ENCODE peak calls at places on chromosomes 4 and X, in six cellular contexts. One of them, this sample, is unnamed. For H3K9me3 and H3K27me3, the result is how much of the 10 kb centered on the place peaks cover.

GRCh38 chr4:56953680-56954520 is 23.5 kb downstream of the NOA1 start:
- DNase-seq in left ventricle myocardium inferior: no peak
- DNase-seq in WERI-Rb-1: no peak
- DNase-seq in CD8-positive, alpha-beta T cell: no peak
- DNase-seq in cardiac muscle cell: no peak
- DNase-seq in right atrium auricular region: no peak
- DNase-seq in this sample: no peak

GRCh38 chrX:140091276-140091886 is 126.1 kb upstream of the CXorf66 start:
- DNase-seq in left ventricle myocardium inferior: peak
- DNase-seq in WERI-Rb-1: no peak
- DNase-seq in CD8-positive, alpha-beta T cell: no peak
- DNase-seq in cardiac muscle cell: peak
- DNase-seq in right atrium auricular region: no peak
- DNase-seq in this sample: peak

GRCh38 chrX:40734956-40735317 is 405 bp downstream of the MED14 start:
- DNase-seq in left ventricle myocardium inferior: no peak
- DNase-seq in WERI-Rb-1: peak
- DNase-seq in CD8-positive, alpha-beta T cell: peak
- DNase-seq in cardiac muscle cell: no peak
- DNase-seq in right atrium auricular region: no peak
- DNase-seq in this sample: no peak

GRCh38 chr4:158996669-158997074 is 106.2 kb upstream of the RAPGEF2 start:
- DNase-seq in left ventricle myocardium inferior: no peak
- DNase-seq in WERI-Rb-1: no peak
- DNase-seq in CD8-positive, alpha-beta T cell: no peak
- DNase-seq in cardiac muscle cell: peak
- DNase-seq in right atrium auricular region: no peak
- DNase-seq in this sample: no peak

GRCh38 chr4:109553130-109553529 is 6.9 kb upstream of the MCUB start:
- DNase-seq in left ventricle myocardium inferior: no peak
- DNase-seq in WERI-Rb-1: no peak
- DNase-seq in CD8-positive, alpha-beta T cell: no peak
- DNase-seq in cardiac muscle cell: no peak
- DNase-seq in right atrium auricular region: no peak
- DNase-seq in this sample: no peak

GRCh38 chr4:23855912-23856605 is 33.8 kb downstream of the PPARGC1A start:
- DNase-seq in left ventricle myocardium inferior: no peak
- DNase-seq in WERI-Rb-1: no peak
- DNase-seq in CD8-positive, alpha-beta T cell: no peak
- DNase-seq in cardiac muscle cell: peak
- DNase-seq in right atrium auricular region: no peak
- DNase-seq in this sample: no peak

GRCh38 chr4:117466388-117466787 is 381.0 kb upstream of the TRAM1L1 start:
- DNase-seq in left ventricle myocardium inferior: no peak
- DNase-seq in WERI-Rb-1: no peak
- DNase-seq in CD8-positive, alpha-beta T cell: no peak
- DNase-seq in cardiac muscle cell: no peak
- DNase-seq in right atrium auricular region: no peak
- DNase-seq in this sample: no peak

GRCh38 chrX:77899081-77899828 is at the start of gene COX7B:
- DNase-seq in left ventricle myocardium inferior: no peak
- DNase-seq in WERI-Rb-1: peak
- DNase-seq in CD8-positive, alpha-beta T cell: peak
- DNase-seq in cardiac muscle cell: peak
- DNase-seq in right atrium auricular region: peak
- DNase-seq in this sample: peak

GRCh38 chr4:144374065-144374464 is 233.5 kb upstream of the GYPA start:
- DNase-seq in left ventricle myocardium inferior: no peak
- DNase-seq in WERI-Rb-1: no peak
- DNase-seq in CD8-positive, alpha-beta T cell: no peak
- DNase-seq in cardiac muscle cell: no peak
- DNase-seq in right atrium auricular region: no peak
- DNase-seq in this sample: no peak

GRCh38 chrX:136065044-136065671 is 79.9 kb downstream of the SLC9A6 start:
- DNase-seq in left ventricle myocardium inferior: peak
- DNase-seq in WERI-Rb-1: peak
- DNase-seq in CD8-positive, alpha-beta T cell: peak
- DNase-seq in cardiac muscle cell: peak
- DNase-seq in right atrium auricular region: no peak
- DNase-seq in this sample: no peak

GRCh38 chr4:61336488-61336887 is 136.4 kb downstream of the ADGRL3 start:
- DNase-seq in left ventricle myocardium inferior: no peak
- DNase-seq in WERI-Rb-1: no peak
- DNase-seq in CD8-positive, alpha-beta T cell: no peak
- DNase-seq in cardiac muscle cell: no peak
- DNase-seq in right atrium auricular region: no peak
- DNase-seq in this sample: no peak

GRCh38 chr4:11158971-11159370 is 269.7 kb downstream of the HS3ST1 start:
- DNase-seq in left ventricle myocardium inferior: no peak
- DNase-seq in WERI-Rb-1: no peak
- DNase-seq in CD8-positive, alpha-beta T cell: no peak
- DNase-seq in cardiac muscle cell: peak
- DNase-seq in right atrium auricular region: no peak
- DNase-seq in this sample: no peak

GRCh38 chr4:176964116-176964691 is 171.5 kb upstream of the VEGFC start:
- DNase-seq in left ventricle myocardium inferior: no peak
- DNase-seq in WERI-Rb-1: no peak
- DNase-seq in CD8-positive, alpha-beta T cell: no peak
- DNase-seq in cardiac muscle cell: no peak
- DNase-seq in right atrium auricular region: no peak
- DNase-seq in this sample: no peak

GRCh38 chr4:140296871-140297570 is 76.4 kb upstream of the SCOC start:
- DNase-seq in left ventricle myocardium inferior: no peak
- DNase-seq in WERI-Rb-1: no peak
- DNase-seq in CD8-positive, alpha-beta T cell: no peak
- DNase-seq in cardiac muscle cell: no peak
- DNase-seq in right atrium auricular region: no peak
- DNase-seq in this sample: no peak

GRCh38 chr4:46878641-46879040 is 30.4 kb downstream of the COX7B2 start:
- DNase-seq in left ventricle myocardium inferior: no peak
- DNase-seq in WERI-Rb-1: no peak
- DNase-seq in CD8-positive, alpha-beta T cell: no peak
- DNase-seq in cardiac muscle cell: no peak
- DNase-seq in right atrium auricular region: no peak
- DNase-seq in this sample: peak

GRCh38 chrX:151359931-151360871 is 36.8 kb upstream of the VMA21 start:
- DNase-seq in left ventricle myocardium inferior: no peak
- DNase-seq in WERI-Rb-1: peak
- DNase-seq in CD8-positive, alpha-beta T cell: peak
- DNase-seq in cardiac muscle cell: peak
- DNase-seq in right atrium auricular region: no peak
- DNase-seq in this sample: no peak
- H3K4me3 ChIP-seq in left ventricle myocardium inferior: peak
- H3K4me3 ChIP-seq in WERI-Rb-1: peak
- H3K4me3 ChIP-seq in CD8-positive, alpha-beta T cell: no peak
- H3K4me3 ChIP-seq in cardiac muscle cell: peak
- H3K4me3 ChIP-seq in right atrium auricular region: no peak
- H3K4me3 ChIP-seq in this sample: no peak

GRCh38 chr4:48005781-48006180 is 10.7 kb downstream of the CNGA1 start:
- DNase-seq in left ventricle myocardium inferior: no peak
- DNase-seq in WERI-Rb-1: no peak
- DNase-seq in CD8-positive, alpha-beta T cell: no peak
- DNase-seq in cardiac muscle cell: no peak
- DNase-seq in right atrium auricular region: no peak
- DNase-seq in this sample: no peak
- H3K9me3 ChIP-seq in left ventricle myocardium inferior: under half
- H3K9me3 ChIP-seq in WERI-Rb-1: under half
- H3K9me3 ChIP-seq in CD8-positive, alpha-beta T cell: under half
- H3K9me3 ChIP-seq in cardiac muscle cell: under half
- H3K9me3 ChIP-seq in right atrium auricular region: under half
- H3K9me3 ChIP-seq in this sample: under half

DNA sequence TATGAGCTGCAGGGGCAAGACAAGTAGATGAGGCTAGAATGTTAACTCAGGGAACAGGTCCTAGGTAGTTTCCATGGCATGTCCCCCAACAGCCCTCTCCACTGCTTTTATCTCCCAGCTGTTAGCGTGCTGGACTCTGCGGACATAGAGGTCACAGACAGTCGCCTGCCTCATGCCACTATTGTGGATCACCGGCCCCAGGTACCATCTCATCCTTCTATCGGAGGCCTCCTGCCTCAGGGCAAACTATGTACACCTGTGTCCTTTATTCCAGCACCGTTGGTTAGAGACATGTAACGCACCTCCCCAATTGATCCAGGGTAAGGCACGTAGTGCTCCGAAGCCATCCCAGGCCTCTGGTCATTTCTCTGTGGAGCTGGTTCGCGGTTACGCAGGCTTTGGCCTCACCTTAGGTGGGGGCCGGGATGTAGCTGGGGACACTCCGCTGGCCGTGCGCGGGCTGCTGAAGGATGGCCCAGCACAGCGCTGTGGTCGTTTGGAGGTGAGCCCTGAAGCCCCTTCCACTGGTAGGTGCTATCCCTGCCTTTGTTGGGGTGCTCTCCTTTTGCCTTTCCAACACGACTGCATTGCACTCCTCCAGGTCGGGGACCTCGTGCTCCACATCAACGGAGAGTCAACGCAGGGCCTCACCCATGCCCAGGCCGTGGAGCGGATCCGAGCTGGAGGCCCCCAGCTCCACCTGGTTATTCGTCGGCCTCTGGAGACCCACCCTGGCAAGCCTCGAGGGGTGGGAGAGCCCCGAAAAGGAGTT is 2.2 kb downstream of the MAGIX start:
- DNase-seq in left ventricle myocardium inferior: no peak
- DNase-seq in WERI-Rb-1: no peak
- DNase-seq in CD8-positive, alpha-beta T cell: no peak
- DNase-seq in cardiac muscle cell: no peak
- DNase-seq in right atrium auricular region: no peak
- DNase-seq in this sample: no peak
- H3K27me3 ChIP-seq in left ventricle myocardium inferior: under half
- H3K27me3 ChIP-seq in WERI-Rb-1: under half
- H3K27me3 ChIP-seq in CD8-positive, alpha-beta T cell: under half
- H3K27me3 ChIP-seq in cardiac muscle cell: under half
- H3K27me3 ChIP-seq in right atrium auricular region: under half
- H3K27me3 ChIP-seq in this sample: under half

DNA sequence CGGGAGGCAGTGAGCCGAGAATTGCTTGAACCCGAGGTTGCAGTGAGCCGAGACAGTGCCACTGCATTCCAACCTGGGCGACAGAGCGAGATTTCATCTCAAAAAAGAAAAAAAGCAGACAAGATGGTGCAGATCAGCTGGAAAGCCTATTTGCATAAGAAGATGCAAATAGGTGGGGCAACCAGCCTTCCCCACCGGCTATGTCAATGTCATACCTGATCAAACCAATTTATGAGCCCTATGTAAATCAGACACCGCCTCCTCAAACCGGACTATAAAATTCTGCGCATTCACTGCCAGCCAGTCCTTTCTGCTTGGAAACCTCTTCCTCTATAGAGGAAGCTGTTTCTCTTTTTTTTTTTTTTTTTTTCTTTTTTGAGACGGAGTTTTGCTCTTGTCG is 64.5 kb upstream of the CHRNA9 start:
- DNase-seq in left ventricle myocardium inferior: no peak
- DNase-seq in WERI-Rb-1: no peak
- DNase-seq in CD8-positive, alpha-beta T cell: no peak
- DNase-seq in cardiac muscle cell: no peak
- DNase-seq in right atrium auricular region: no peak
- DNase-seq in this sample: no peak
- H3K4me3 ChIP-seq in left ventricle myocardium inferior: no peak
- H3K4me3 ChIP-seq in WERI-Rb-1: no peak
- H3K4me3 ChIP-seq in CD8-positive, alpha-beta T cell: no peak
- H3K4me3 ChIP-seq in cardiac muscle cell: no peak
- H3K4me3 ChIP-seq in right atrium auricular region: no peak
- H3K4me3 ChIP-seq in this sample: no peak

DNA sequence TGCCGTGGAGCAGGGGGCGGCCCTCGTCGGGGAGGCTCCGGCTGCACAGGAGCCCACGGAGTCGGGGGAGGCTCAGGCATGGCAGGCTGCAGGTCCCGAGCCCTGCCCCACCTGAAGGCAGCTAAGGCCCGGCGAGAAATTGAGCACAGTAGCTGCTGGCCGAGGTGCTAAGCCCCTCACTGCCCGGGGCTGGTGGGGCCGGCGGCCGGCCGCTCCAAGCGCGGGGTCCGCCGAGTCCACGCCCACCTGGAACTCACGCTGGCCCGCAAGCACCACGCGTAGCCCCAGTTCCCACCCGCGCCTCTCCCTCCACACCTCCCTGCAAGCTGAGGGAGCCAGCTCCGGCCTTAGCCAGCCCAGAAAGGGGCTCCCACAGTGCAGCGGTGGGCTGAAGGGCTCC is 589.4 kb downstream of the PPP4R3C start:
- DNase-seq in left ventricle myocardium inferior: no peak
- DNase-seq in WERI-Rb-1: no peak
- DNase-seq in CD8-positive, alpha-beta T cell: no peak
- DNase-seq in cardiac muscle cell: no peak
- DNase-seq in right atrium auricular region: no peak
- DNase-seq in this sample: no peak
- H3K9me3 ChIP-seq in left ventricle myocardium inferior: under half
- H3K9me3 ChIP-seq in WERI-Rb-1: under half
- H3K9me3 ChIP-seq in CD8-positive, alpha-beta T cell: under half
- H3K9me3 ChIP-seq in cardiac muscle cell: under half
- H3K9me3 ChIP-seq in right atrium auricular region: under half
- H3K9me3 ChIP-seq in this sample: under half

DNA sequence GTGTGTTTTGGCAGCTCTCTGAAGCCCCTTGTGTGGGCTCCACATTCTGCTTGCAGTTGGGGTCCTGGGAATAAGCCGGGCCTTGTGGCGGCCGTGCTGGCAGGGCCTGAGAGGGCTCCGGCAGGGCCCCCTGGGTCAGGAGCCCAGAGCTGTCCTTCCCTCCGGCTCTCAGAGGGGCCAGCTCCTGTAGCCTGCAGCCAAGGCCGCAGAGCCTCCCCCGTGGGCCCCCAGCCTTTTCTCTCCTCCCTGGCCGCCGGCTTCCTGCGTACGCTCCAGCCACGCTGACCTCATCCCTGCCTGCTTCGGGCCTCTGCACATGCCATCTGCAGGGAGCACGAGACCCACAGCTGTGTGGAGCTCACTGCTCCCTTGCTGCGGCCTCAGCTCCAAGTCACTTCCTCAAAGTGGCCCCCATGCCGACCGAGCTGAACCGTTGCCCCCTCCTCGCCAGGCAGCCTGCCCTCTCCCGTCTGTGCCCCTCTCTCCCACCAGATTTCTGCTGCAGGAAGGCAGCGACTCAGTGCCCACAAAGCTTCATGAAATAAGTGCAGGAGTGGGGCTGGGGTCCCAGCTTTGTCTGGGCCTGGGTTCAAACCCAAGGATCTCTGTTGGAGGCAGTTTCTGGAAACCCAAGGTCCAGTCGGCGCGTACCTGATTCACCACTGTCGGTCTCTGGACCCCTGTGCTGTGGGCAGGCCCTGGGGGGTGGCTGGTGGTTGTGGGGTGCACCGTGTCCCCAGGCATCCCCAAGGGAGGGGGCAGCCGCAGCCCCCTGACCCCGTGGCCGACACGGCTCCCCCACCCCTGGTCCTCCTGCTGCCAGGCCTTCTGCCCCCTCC is 57.1 kb upstream of the NKX1-1 start:
- DNase-seq in left ventricle myocardium inferior: no peak
- DNase-seq in WERI-Rb-1: peak
- DNase-seq in CD8-positive, alpha-beta T cell: no peak
- DNase-seq in cardiac muscle cell: peak
- DNase-seq in right atrium auricular region: no peak
- DNase-seq in this sample: peak
- H3K27me3 ChIP-seq in left ventricle myocardium inferior: half or more
- H3K27me3 ChIP-seq in WERI-Rb-1: under half
- H3K27me3 ChIP-seq in CD8-positive, alpha-beta T cell: under half
- H3K27me3 ChIP-seq in cardiac muscle cell: under half
- H3K27me3 ChIP-seq in right atrium auricular region: under half
- H3K27me3 ChIP-seq in this sample: under half

This sample was measured in Caco-2.